ENCODE peak calls at places on chromosomes 13 and 19, in seven cellular contexts. P is right lobe of liver, F is thoracic aorta, N is left ventricle myocardium inferior, X is tibial nerve, Z is aorta, L is ascending aorta. O is an unnamed sample.

GRCh38 chr13:97179501-97179900 is 42.6 kb upstream of the MBNL2 start:
- DNase-seq in N (no peak), Z (no peak), F (no peak), P (no peak), X (no peak), L (no peak), O (no peak)

GRCh38 chr13:51258612-51259358 is 36.6 kb downstream of the FAM124A start:
- DNase-seq in L (no peak), Z (no peak), N (no peak), F (no peak), X (no peak), P (no peak), O (no peak)

GRCh38 chr13:19834704-19835103 is 28.7 kb downstream of the ZMYM5 start:
- DNase-seq in X (no peak), L (no peak), F (no peak), N (no peak), Z (no peak), P (no peak), O (no peak)

GRCh38 chr13:112055417-112056206 is 11.3 kb upstream of the SOX1 start:
- DNase-seq in F (no peak), L (no peak), N (no peak), Z (no peak), P (no peak), X (no peak), O (no peak)

GRCh38 chr13:36062249-36062648 is 68.9 kb downstream of the DCLK1 start:
- DNase-seq in X (no peak), Z (no peak), L (no peak), P (no peak), N (no peak), F (no peak), O (no peak)

GRCh38 chr13:23433171-23434153 is at the start of gene SACS:
- DNase-seq in L (no peak), P (no peak), F (no peak), N (no peak), X (no peak), Z (no peak), O (no peak)

GRCh38 chr13:27149702-27150101 is 21.9 kb downstream of the USP12 start:
- DNase-seq in F (no peak), P (no peak), Z (no peak), N (no peak), L (no peak), X (no peak), O (no peak)

GRCh38 chr19:13692096-13692495 is 72.2 kb upstream of the MRI1 start:
- DNase-seq in P (no peak), F (peak; percentile 4), N (no peak), Z (no peak), X (no peak), L (peak; percentile 66), O (peak; percentile 39)

GRCh38 chr13:43200736-43201135 is 177.3 kb downstream of the DNAJC15 start:
- DNase-seq in P (no peak), F (no peak), L (no peak), Z (no peak), X (no peak), N (no peak), O (no peak)

GRCh38 chr19:2678043-2678671 is 24.3 kb downstream of the GNG7 start:
- DNase-seq in X (no peak), N (no peak), Z (no peak), F (no peak), P (no peak), L (no peak), O (no peak)

GRCh38 chr19:42374826-42375376 is 15.2 kb downstream of the CNFN start:
- DNase-seq in X (no peak), L (no peak), Z (no peak), P (no peak), N (no peak), F (no peak), O (no peak)

GRCh38 chr13:101157261-101157660 is 259.0 kb downstream of the NALCN start:
- DNase-seq in F (no peak), L (no peak), Z (no peak), P (no peak), X (no peak), N (no peak), O (no peak)

GRCh38 chr13:32211788-32212187 is 103.4 kb downstream of the ZAR1L start:
- DNase-seq in N (no peak), Z (no peak), P (no peak), F (no peak), X (no peak), L (no peak), O (no peak)

GRCh38 chr19:13794752-13795589 is at the start of gene ZSWIM4:
- DNase-seq in L (peak; percentile 100), N (peak; percentile 99), Z (peak; percentile 99), F (peak; percentile 98), X (peak; percentile 98), P (peak; percentile 99), O (peak; percentile 96)

GRCh38 chr19:30443531-30444252 is 71.5 kb downstream of the ZNF536 start:
- DNase-seq in Z (no peak), F (no peak), X (no peak), P (no peak), L (no peak), N (no peak), O (no peak)
- H3K27ac ChIP-seq in Z (no peak overlapping the region), F (no peak overlapping the region), X (no peak overlapping the region), P (no peak overlapping the region), L (no peak overlapping the region), N (no peak overlapping the region), O (no peak overlapping the region)

GRCh38 chr13:40974460-40975407 is 44.4 kb downstream of the ELF1 start:
- DNase-seq in N (no peak), X (no peak), Z (no peak), F (no peak), P (no peak), L (no peak), O (peak; percentile 22)
- H3K27ac ChIP-seq in N (no peak overlapping the region), X (no peak overlapping the region), Z (no peak overlapping the region), F (no peak overlapping the region), P (no peak overlapping the region), L (no peak overlapping the region), O (peak overlapping the region; percentile 58)

GRCh38 chr19:29519931-29520330 is 5.9 kb upstream of the VSTM2B start:
- DNase-seq in P (peak; percentile 22), L (no peak), Z (no peak), N (no peak), X (no peak), F (no peak), O (no peak)
- H3K27ac ChIP-seq in P (no peak overlapping the region), L (no peak overlapping the region), Z (no peak overlapping the region), N (no peak overlapping the region), X (no peak overlapping the region), F (no peak overlapping the region), O (no peak overlapping the region)

GRCh38 chr13:45219938-45220375 is 19.1 kb upstream of the KCTD4 start:
- DNase-seq in Z (no peak), X (no peak), F (no peak), P (no peak), L (no peak), N (no peak), O (peak; percentile 99)

GRCh38 chr13:45216193-45216592 is 15.3 kb upstream of the KCTD4 start:
- DNase-seq in Z (no peak), N (no peak), X (no peak), L (no peak), F (no peak), P (no peak), O (no peak)

GRCh38 chr13:45218689-45219088 is 17.8 kb upstream of the KCTD4 start:
- DNase-seq in F (no peak), Z (no peak), L (no peak), X (no peak), P (no peak), N (no peak), O (no peak)

GRCh38 chr13:45219123-45219891 is 18.5 kb upstream of the KCTD4 start:
- DNase-seq in F (no peak), L (no peak), X (no peak), P (no peak), Z (no peak), N (no peak), O (no peak)

DNA sequence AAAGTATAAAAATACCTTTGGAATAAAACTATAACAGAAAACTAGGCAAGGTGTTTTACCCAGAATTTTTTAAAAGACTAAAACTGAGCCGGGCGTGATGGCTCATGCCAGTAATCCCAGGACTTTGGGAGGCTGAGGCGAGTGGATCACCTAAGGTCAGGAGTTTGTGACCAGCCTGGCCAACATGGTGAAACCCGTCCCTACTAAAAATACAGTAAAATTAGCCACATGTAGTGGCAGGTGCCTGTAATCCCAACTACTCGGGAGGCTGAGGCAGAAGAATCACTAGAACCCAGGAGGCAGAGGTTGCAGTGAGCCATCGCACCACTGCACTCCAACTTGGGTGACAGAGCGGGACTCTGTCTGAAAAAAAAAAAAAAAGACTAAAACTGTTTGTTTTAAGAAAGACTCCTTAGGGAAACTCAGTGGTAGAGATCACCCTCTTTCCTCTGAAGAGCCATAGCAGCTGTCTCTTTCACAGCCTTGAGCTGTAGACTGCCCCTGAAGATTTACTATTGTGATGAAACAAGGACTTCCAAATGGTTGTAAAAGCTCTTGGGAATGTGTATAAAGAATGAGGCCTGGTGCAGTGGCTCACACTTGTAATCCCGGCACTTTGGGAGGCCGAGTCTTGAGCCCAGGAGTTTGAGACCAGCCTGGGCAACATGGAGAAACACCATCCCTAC is 14.7 kb upstream of the KCTD4 start:
- DNase-seq in Z (no peak), L (no peak), F (no peak), P (no peak), N (no peak), X (no peak), O (no peak)
- H3K27ac ChIP-seq in Z (no peak overlapping the region), L (no peak overlapping the region), F (no peak overlapping the region), P (no peak overlapping the region), N (no peak overlapping the region), X (no peak overlapping the region), O (peak overlapping the region; percentile 2)

DNA sequence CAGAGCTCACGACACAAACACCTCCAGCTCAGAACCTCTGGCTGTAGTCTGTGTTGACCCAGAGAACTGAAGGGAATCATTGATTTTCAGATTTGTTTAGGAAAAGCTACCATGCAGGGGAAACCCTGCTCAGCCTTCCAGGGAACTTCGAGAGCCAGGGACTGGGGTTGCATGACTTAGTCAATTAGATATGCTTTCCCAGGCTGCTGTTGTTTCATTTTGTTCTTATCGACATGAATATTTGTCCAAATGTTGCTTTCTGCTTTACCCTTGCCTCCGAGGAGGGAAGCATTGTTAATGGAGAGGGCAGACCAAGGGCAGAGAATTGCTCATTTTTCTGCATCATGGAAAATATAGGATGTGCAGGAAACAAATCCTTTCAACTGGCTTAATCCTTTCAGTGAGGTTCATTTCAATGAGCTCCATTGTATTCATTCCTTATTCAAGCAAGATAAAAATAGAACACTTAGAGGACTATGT is 82.5 kb downstream of the KLF5 start:
- DNase-seq in X (no peak), Z (no peak), L (no peak), F (no peak), P (no peak), N (no peak), O (no peak)
- H3K27ac ChIP-seq in X (peak overlapping the region; percentile 1), Z (no peak overlapping the region), L (no peak overlapping the region), F (no peak overlapping the region), P (no peak overlapping the region), N (no peak overlapping the region), O (no peak overlapping the region)

GRCh38 chr13:59607172-59607571 is 556.6 kb downstream of the DIAPH3 start:
- DNase-seq in N (no peak), P (no peak), Z (no peak), L (no peak), F (no peak), X (no peak), O (no peak)
- H3K27ac ChIP-seq in N (no peak overlapping the region), P (no peak overlapping the region), Z (no peak overlapping the region), L (no peak overlapping the region), F (no peak overlapping the region), X (no peak overlapping the region), O (no peak overlapping the region)

O was measured in epithelial cell of prostate.